ENCODE peak calls at places on chromosomes 7 and 10, in eight cellular contexts. V is AG20443; T is A673; M is HEK293T; Z is stimulated activated CD4-positive, alpha-beta T cell treated with anti-CD3 and anti-CD28 coated beads, Interleukin-4, amount 100 ng/mL, for 1 hour; Q is breast epithelium; D is body of pancreas; X is prostate gland. A is an unnamed sample.

GRCh38 chr10:125707852-125708468 is 11.5 kb upstream of the EDRF1 start:
- DNase-seq in V (peak), T (no peak), M (peak), Z (no peak), Q (no peak), D (no peak), X (no peak), A (no peak)

GRCh38 chr10:6204341-6205191 is 1.8 kb downstream of the PFKFB3 start:
- DNase-seq in V (peak), T (no peak), M (no peak), Z (peak), Q (peak), D (peak), X (peak), A (no peak)

GRCh38 chr7:157774495-157774894 is 437.7 kb downstream of the DNAJB6 start:
- DNase-seq in V (no peak), T (no peak), M (no peak), Z (no peak), Q (no peak), D (no peak), X (no peak), A (no peak)

GRCh38 chr7:116706668-116707126 is 34.7 kb downstream of the MET start:
- DNase-seq in V (peak), T (peak), M (no peak), Z (no peak), Q (no peak), D (no peak), X (no peak), A (no peak)

GRCh38 chr10:71613303-71613777 is 106.2 kb downstream of the C10orf105 start:
- DNase-seq in V (peak), T (no peak), M (no peak), Z (no peak), Q (no peak), D (no peak), X (no peak), A (no peak)

GRCh38 chr7:20561466-20561865 is 54.0 kb upstream of the ABCB5 start:
- DNase-seq in V (no peak), T (no peak), M (no peak), Z (no peak), Q (no peak), D (no peak), X (no peak), A (no peak)

GRCh38 chr10:84294766-84295447 is 33.5 kb upstream of the CCSER2 start:
- DNase-seq in V (no peak), T (no peak), M (no peak), Z (no peak), Q (no peak), D (no peak), X (no peak), A (no peak)

GRCh38 chr7:41328131-41328530 is 374.8 kb downstream of the INHBA start:
- DNase-seq in V (peak), T (no peak), M (no peak), Z (no peak), Q (no peak), D (no peak), X (no peak), A (no peak)

GRCh38 chr10:95814011-95814727 is 58.2 kb downstream of the ENTPD1 start:
- DNase-seq in V (peak), T (peak), M (no peak), Z (no peak), Q (no peak), D (no peak), X (no peak), A (no peak)

GRCh38 chr10:77799352-77799751 is 127.2 kb downstream of the DLG5 start:
- DNase-seq in V (no peak), T (no peak), M (no peak), Z (no peak), Q (no peak), D (no peak), X (no peak), A (no peak)

GRCh38 chr7:37284805-37285211 is 163.9 kb downstream of the ELMO1 start:
- DNase-seq in V (no peak), T (peak), M (peak), Z (peak), Q (no peak), D (peak), X (no peak), A (peak)

GRCh38 chr10:33804534-33804933 is 470.1 kb upstream of the NRP1 start:
- DNase-seq in V (no peak), T (no peak), M (no peak), Z (no peak), Q (no peak), D (no peak), X (no peak), A (no peak)

GRCh38 chr7:44327981-44328380 is 2.6 kb upstream of the CAMK2B start:
- DNase-seq in V (no peak), T (no peak), M (no peak), Z (no peak), Q (peak), D (no peak), X (no peak), A (no peak)

GRCh38 chr10:91908358-91909177 is 718 bp downstream of the FGFBP3 start:
- DNase-seq in V (peak), T (peak), M (peak), Z (peak), Q (peak), D (peak), X (peak), A (peak)

GRCh38 chr7:29288534-29289091 is 94.0 kb downstream of the CHN2 start:
- DNase-seq in V (no peak), T (no peak), M (no peak), Z (no peak), Q (no peak), D (no peak), X (no peak), A (no peak)

GRCh38 chr10:71911296-71911954 is 52.8 kb upstream of the CHST3 start:
- DNase-seq in V (no peak), T (peak), M (no peak), Z (no peak), Q (no peak), D (no peak), X (no peak), A (no peak)

GRCh38 chr10:107264742-107265141 is 100.2 kb upstream of the SORCS1 start:
- DNase-seq in V (no peak), T (peak), M (peak), Z (no peak), Q (no peak), D (no peak), X (no peak), A (no peak)

GRCh38 chr7:55240418-55241142 is 124.6 kb upstream of the LANCL2 start:
- DNase-seq in V (no peak), T (no peak), M (no peak), Z (no peak), Q (no peak), D (no peak), X (no peak), A (no peak)

GRCh38 chr7:142711722-142712616 is 37.3 kb upstream of the PRSS1 start:
- DNase-seq in V (peak), T (peak), M (peak), Z (no peak), Q (no peak), D (peak), X (no peak), A (no peak)

GRCh38 chr10:8061274-8062211 is 7.1 kb downstream of the GATA3 start:
- DNase-seq in V (no peak), T (no peak), M (no peak), Z (peak), Q (no peak), D (no peak), X (no peak), A (no peak)

GRCh38 chr10:88565072-88565471 is 18.0 kb downstream of the RNLS start:
- DNase-seq in V (peak), T (peak), M (peak), Z (no peak), Q (no peak), D (no peak), X (no peak), A (no peak)

GRCh38 chr10:132992433-132993215 is 50.3 kb upstream of the CFAP46 start:
- DNase-seq in V (no peak), T (no peak), M (no peak), Z (no peak), Q (no peak), D (no peak), X (no peak), A (no peak)

GRCh38 chr10:73232887-73233286 is 14.2 kb downstream of the DNAJC9 start:
- DNase-seq in V (no peak), T (no peak), M (peak), Z (no peak), Q (no peak), D (no peak), X (no peak), A (no peak)

GRCh38 chr10:113244750-113245149 is 294.7 kb downstream of the TCF7L2 start:
- DNase-seq in V (no peak), T (no peak), M (no peak), Z (no peak), Q (no peak), D (no peak), X (no peak), A (no peak)

GRCh38 chr10:73827346-73828089 is 16.1 kb upstream of the NDST2 start:
- DNase-seq in V (no peak), T (no peak), M (no peak), Z (no peak), Q (no peak), D (no peak), X (no peak), A (no peak)